ENCODE peak calls at places on chromosomes 11 and 22, in eight cellular contexts. V, I, P, M, S, Q, E and Z are unnamed samples. For H3K4me1, the result is how much of the 10 kb centered on the place peaks cover.

GRCh38 chr11:32527776-32528175 is 55.9 kb upstream of the EIF3M start:
- DNase-seq in V (peak), I (no peak), P (no peak), M (no peak), S (no peak), Q (no peak), E (no peak), Z (no peak)

GRCh38 chr11:97567801-97568200 is 1178.0 kb downstream of the JRKL start:
- DNase-seq in V (no peak), I (no peak), P (no peak), M (no peak), S (no peak), Q (no peak), E (no peak), Z (no peak)

GRCh38 chr11:42951266-42951665 is 360.5 kb upstream of the API5 start:
- DNase-seq in V (no peak), I (no peak), P (no peak), M (no peak), S (no peak), Q (no peak), E (no peak), Z (peak)

GRCh38 chr11:13329670-13330401 is 52.2 kb downstream of the BMAL1 start:
- DNase-seq in V (no peak), I (no peak), P (no peak), M (no peak), S (no peak), Q (peak), E (peak), Z (no peak)

GRCh38 chr11:72224587-72225410 is at the start of gene INPPL1:
- DNase-seq in V (peak), I (peak), P (no peak), M (no peak), S (peak), Q (peak), E (no peak), Z (peak)

GRCh38 chr11:39304586-39304985 is 2154.9 kb downstream of the LRRC4C start:
- DNase-seq in V (no peak), I (no peak), P (no peak), M (no peak), S (no peak), Q (no peak), E (no peak), Z (no peak)

GRCh38 chr11:117045956-117046355 is 52.3 kb downstream of the SIK3 start:
- DNase-seq in V (no peak), I (no peak), P (no peak), M (no peak), S (no peak), Q (no peak), E (no peak), Z (no peak)

GRCh38 chr22:18060646-18061620 is 16.9 kb upstream of the PEX26 start:
- DNase-seq in V (no peak), I (no peak), P (no peak), M (no peak), S (peak), Q (no peak), E (peak), Z (no peak)

GRCh38 chr22:44337658-44338004 is 24.9 kb upstream of the SHISAL1 start:
- DNase-seq in V (peak), I (peak), P (no peak), M (no peak), S (no peak), Q (peak), E (peak), Z (no peak)

GRCh38 chr11:31882951-31883392 is 71.8 kb upstream of the PAX6 start:
- DNase-seq in V (no peak), I (no peak), P (no peak), M (no peak), S (no peak), Q (no peak), E (no peak), Z (no peak)

GRCh38 chr22:37201066-37201820 is 11.0 kb downstream of the SSTR3 start:
- DNase-seq in V (no peak), I (no peak), P (no peak), M (no peak), S (peak), Q (no peak), E (no peak), Z (no peak)

GRCh38 chr11:3049430-3050243 is 7.6 kb downstream of the CARS1 start:
- DNase-seq in V (peak), I (peak), P (peak), M (peak), S (peak), Q (peak), E (peak), Z (peak)

GRCh38 chr22:22854466-22854865 is 33.1 kb upstream of the IGLL5 start:
- DNase-seq in V (no peak), I (no peak), P (no peak), M (no peak), S (no peak), Q (no peak), E (no peak), Z (no peak)

GRCh38 chr22:49670610-49671330 is 156.9 kb downstream of the BRD1 start:
- DNase-seq in V (no peak), I (no peak), P (no peak), M (no peak), S (peak), Q (no peak), E (no peak), Z (no peak)

GRCh38 chr11:11262171-11262920 is 90.7 kb downstream of the CSNK2A3 start:
- DNase-seq in V (no peak), I (no peak), P (no peak), M (no peak), S (no peak), Q (no peak), E (no peak), Z (no peak)

GRCh38 chr22:23496445-23496833 is 83.7 kb downstream of the IGLL1 start:
- DNase-seq in V (no peak), I (no peak), P (no peak), M (no peak), S (no peak), Q (no peak), E (no peak), Z (no peak)

GRCh38 chr11:28697920-28698827 is 590.0 kb downstream of the METTL15 start:
- DNase-seq in V (peak), I (no peak), P (peak), M (peak), S (peak), Q (peak), E (peak), Z (peak)

GRCh38 chr11:130580372-130580771 is 131.9 kb downstream of the ADAMTS15 start:
- DNase-seq in V (peak), I (peak), P (no peak), M (peak), S (no peak), Q (peak), E (peak), Z (no peak)

GRCh38 chr11:8610532-8611116 is 16.6 kb upstream of the STK33 start:
- DNase-seq in V (no peak), I (no peak), P (no peak), M (no peak), S (no peak), Q (no peak), E (no peak), Z (no peak)

GRCh38 chr11:21511835-21512440 is 680.9 kb upstream of the ANO5 start:
- DNase-seq in V (no peak), I (no peak), P (no peak), M (peak), S (peak), Q (no peak), E (peak), Z (peak)

GRCh38 chr22:30421695-30422480 is 3.7 kb upstream of the MTFP1 start:
- DNase-seq in V (no peak), I (no peak), P (no peak), M (no peak), S (no peak), Q (no peak), E (no peak), Z (no peak)

GRCh38 chr11:3380706-3381570 is 2.0 kb upstream of the ZNF195 start:
- DNase-seq in V (no peak), I (no peak), P (no peak), M (no peak), S (no peak), Q (no peak), E (no peak), Z (no peak)

GRCh38 chr11:59223611-59224010 is 10.9 kb upstream of the MPEG1 start:
- DNase-seq in V (no peak), I (no peak), P (no peak), M (no peak), S (no peak), Q (no peak), E (no peak), Z (no peak)

GRCh38 chr11:107916671-107917241 is 11.5 kb upstream of the RAB39A start:
- DNase-seq in V (no peak), I (no peak), P (no peak), M (no peak), S (no peak), Q (no peak), E (no peak), Z (no peak)

GRCh38 chr11:107963091-107963490 is 34.8 kb downstream of the RAB39A start:
- DNase-seq in V (no peak), I (no peak), P (no peak), M (no peak), S (no peak), Q (no peak), E (no peak), Z (no peak)

GRCh38 chr11:36487619-36488018 is 22.5 kb downstream of the TRAF6 start:
- DNase-seq in V (no peak), I (no peak), P (no peak), M (no peak), S (no peak), Q (no peak), E (no peak), Z (no peak)

GRCh38 chr11:105960252-105961245 is 61.5 kb downstream of the MSANTD4 start:
- DNase-seq in V (no peak), I (no peak), P (no peak), M (no peak), S (peak), Q (peak), E (no peak), Z (no peak)

GRCh38 chr22:28141614-28142013 is 222.6 kb upstream of the PITPNB start:
- DNase-seq in V (no peak), I (no peak), P (no peak), M (no peak), S (no peak), Q (no peak), E (no peak), Z (no peak)

GRCh38 chr11:18728658-18729057 is 2.7 kb upstream of the IGSF22 start:
- DNase-seq in V (no peak), I (no peak), P (no peak), M (no peak), S (no peak), Q (no peak), E (no peak), Z (no peak)

GRCh38 chr22:26632422-26633155 is 10.8 kb downstream of the CRYBA4 start:
- DNase-seq in V (no peak), I (peak), P (no peak), M (no peak), S (no peak), Q (no peak), E (no peak), Z (no peak)

GRCh38 chr11:23233075-23233474 is 372.8 kb upstream of the CCDC179 start:
- DNase-seq in V (no peak), I (no peak), P (no peak), M (no peak), S (no peak), Q (no peak), E (no peak), Z (no peak)

GRCh38 chr11:119166368-119167076 is 2.0 kb upstream of the NLRX1 start:
- DNase-seq in V (no peak), I (no peak), P (no peak), M (no peak), S (no peak), Q (no peak), E (peak), Z (no peak)

GRCh38 chr22:19430890-19431541 is 517 bp downstream of the HIRA start:
- DNase-seq in V (peak), I (no peak), P (no peak), M (no peak), S (peak), Q (peak), E (peak), Z (peak)

GRCh38 chr22:27628891-27629631 is 172.5 kb downstream of the MN1 start:
- DNase-seq in V (no peak), I (no peak), P (no peak), M (peak), S (no peak), Q (no peak), E (no peak), Z (no peak)

DNA sequence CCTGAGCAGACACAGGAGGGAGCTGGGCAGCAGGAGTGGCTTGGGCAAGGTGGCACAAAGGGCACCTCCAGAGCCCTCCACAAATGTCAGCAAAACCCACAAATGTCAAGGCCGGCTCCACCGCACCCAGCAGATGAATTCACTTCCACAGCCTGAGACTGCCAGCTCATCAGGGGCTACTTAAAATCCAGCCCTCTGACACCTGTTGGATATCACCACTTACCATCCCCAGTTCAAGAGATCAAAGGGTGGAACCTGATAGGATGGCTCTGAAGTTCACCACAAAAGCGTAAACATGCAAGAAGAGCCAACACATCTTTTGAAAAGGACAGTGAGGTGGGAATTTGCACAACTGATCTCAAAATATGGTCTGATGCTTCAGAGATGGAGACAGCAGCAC is 168.6 kb upstream of the GRK3 start:
- DNase-seq in V (no peak), I (no peak), P (no peak), M (no peak), S (no peak), Q (no peak), E (no peak), Z (no peak)
- H3K4me1 ChIP-seq in V (under half), I (under half), P (under half), M (under half), S (under half), Q (under half), E (under half), Z (under half)

DNA sequence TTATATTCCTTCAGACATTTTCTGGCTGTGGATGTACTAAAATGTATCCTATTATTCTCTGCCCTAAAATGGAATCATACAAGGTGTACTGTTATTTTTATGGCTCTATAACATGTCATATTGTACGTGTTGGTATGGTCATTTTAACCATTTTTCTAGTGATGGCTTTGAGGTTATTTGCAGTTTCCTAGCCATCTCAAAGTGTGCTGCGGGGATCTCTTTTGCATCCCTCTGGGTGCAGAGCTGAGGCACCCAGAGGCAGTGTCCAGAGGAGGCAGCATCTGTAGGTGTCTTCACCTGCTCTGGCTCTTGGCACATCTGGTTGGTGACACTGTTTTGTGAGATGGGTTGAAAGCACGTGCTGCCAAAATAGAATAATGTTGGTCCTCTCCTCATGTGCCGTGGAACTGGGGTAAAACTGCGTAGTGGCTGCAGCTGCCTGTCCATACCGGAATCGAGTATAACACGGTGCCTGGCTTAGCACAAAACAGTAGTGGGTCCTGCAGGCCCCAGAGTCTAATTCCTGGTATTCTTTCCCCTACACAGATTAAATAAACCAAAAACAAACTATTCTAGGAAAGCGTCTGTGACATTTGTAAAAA is 12.8 kb downstream of the NEAT1 start:
- DNase-seq in V (no peak), I (peak), P (peak), M (no peak), S (no peak), Q (no peak), E (no peak), Z (peak)
- TF ChIP-seq POLR2A in V (no peak), I (no peak), P (no peak), M (no peak), S (no peak), Q (no peak), E (no peak), Z (peak)

GRCh38 chr22:39997939-39998726 is 3.4 kb downstream of the FAM83F start:
- DNase-seq in V (peak), I (peak), P (no peak), M (no peak), S (peak), Q (no peak), E (peak), Z (peak)
- H3K4me1 ChIP-seq in V (under half), I (under half), P (under half), M (under half), S (under half), Q (under half), E (under half), Z (under half)

GRCh38 chr11:9851366-9851765 is 187.5 kb downstream of the SWAP70 start:
- DNase-seq in V (no peak), I (no peak), P (no peak), M (no peak), S (no peak), Q (no peak), E (no peak), Z (no peak)
- TF ChIP-seq POLR2A in V (no peak), I (no peak), P (no peak), M (no peak), S (no peak), Q (no peak), E (no peak), Z (no peak)

DNA sequence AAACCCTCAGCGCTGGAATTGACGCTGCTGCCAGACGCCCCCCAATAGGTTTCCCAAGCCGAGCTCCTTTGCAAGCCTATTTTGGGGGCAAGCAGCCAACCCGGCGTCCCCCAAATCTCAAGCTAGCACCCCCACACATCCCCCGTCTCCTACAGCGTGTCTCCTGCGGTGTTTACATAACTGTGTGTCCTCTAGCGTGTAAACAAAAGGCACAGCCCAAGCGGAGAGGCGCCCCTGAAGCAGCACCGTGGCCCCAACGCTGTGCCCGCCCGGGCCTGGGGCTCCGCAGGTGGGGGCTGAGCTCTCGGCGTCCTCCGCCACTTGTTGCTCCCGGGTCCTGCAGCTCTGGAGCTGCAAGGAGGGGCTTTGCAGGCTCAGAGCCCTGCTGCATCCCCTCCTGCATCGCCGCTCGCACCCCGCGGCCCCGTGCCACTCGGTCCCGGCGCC is 1.6 kb downstream of the CADM1 start:
- DNase-seq in V (no peak), I (peak), P (no peak), M (no peak), S (no peak), Q (no peak), E (no peak), Z (no peak)
- H3K4me1 ChIP-seq in V (under half), I (under half), P (under half), M (under half), S (under half), Q (under half), E (under half), Z (under half)

GRCh38 chr11:44861829-44862545 is 88.7 kb downstream of the TP53I11 start:
- DNase-seq in V (peak), I (peak), P (peak), M (peak), S (peak), Q (peak), E (peak), Z (no peak)
- TF ChIP-seq POLR2A in V (no peak), I (peak), P (no peak), M (no peak), S (no peak), Q (no peak), E (peak), Z (no peak)

GRCh38 chr11:64245401-64245796 is 1.3 kb downstream of the PPP1R14B start:
- DNase-seq in V (peak), I (peak), P (no peak), M (no peak), S (peak), Q (no peak), E (no peak), Z (no peak)
- H3K4me1 ChIP-seq in V (under half), I (under half), P (under half), M (half or more), S (under half), Q (under half), E (under half), Z (under half)

GRCh38 chr11:64268687-64269379 is 15.6 kb downstream of the BAD start:
- DNase-seq in V (peak), I (peak), P (peak), M (no peak), S (peak), Q (peak), E (no peak), Z (no peak)
- TF ChIP-seq POLR2A in V (no peak), I (peak), P (no peak), M (no peak), S (peak), Q (no peak), E (no peak), Z (no peak)

GRCh38 chr11:17553249-17553546 is 6.1 kb downstream of the OTOG start:
- DNase-seq in V (no peak), I (no peak), P (no peak), M (no peak), S (no peak), Q (no peak), E (no peak), Z (no peak)

GRCh38 chr11:17552041-17552355 is 4.9 kb downstream of the OTOG start:
- DNase-seq in V (no peak), I (no peak), P (no peak), M (no peak), S (no peak), Q (no peak), E (no peak), Z (no peak)

GRCh38 chr11:17556999-17557398 is 9.9 kb downstream of the OTOG start:
- DNase-seq in V (no peak), I (no peak), P (no peak), M (no peak), S (no peak), Q (no peak), E (no peak), Z (no peak)

GRCh38 chr11:17552392-17553248 is 5.6 kb downstream of the OTOG start:
- DNase-seq in V (no peak), I (no peak), P (no peak), M (no peak), S (no peak), Q (no peak), E (no peak), Z (no peak)

GRCh38 chr11:17554487-17554886 is 7.4 kb downstream of the OTOG start:
- DNase-seq in V (no peak), I (no peak), P (no peak), M (no peak), S (no peak), Q (no peak), E (no peak), Z (no peak)
- H3K4me1 ChIP-seq in V (under half), I (under half), P (under half), M (under half), S (under half), Q (under half), E (under half), Z (under half)